ENCODE peak calls at places on chromosomes 5 and 9, in seven cellular contexts. U is mesenchymal stem cell, Z is neuronal stem cell, N is mesendoderm, C is H1, J is H9, L is trophoblast cell. V is an unnamed sample. For H3K4me1, the result is how much of the 10 kb centered on the place peaks cover.

GRCh38 chr9:82923410-82924242 is 139.3 kb downstream of the RASEF start:
- DNase-seq in U (no peak), Z (no peak), N (no peak), C (no peak), J (no peak), L (peak), V (no peak)

GRCh38 chr9:131943397-131943796 is 136.3 kb downstream of the MED27 start:
- DNase-seq in U (no peak), Z (no peak), N (no peak), C (no peak), J (no peak), L (no peak), V (no peak)

GRCh38 chr5:35600591-35600990 is 17.1 kb upstream of the SPEF2 start:
- DNase-seq in U (no peak), Z (no peak), N (peak), C (no peak), J (no peak), L (peak), V (no peak)

GRCh38 chr5:101915559-101915958 is 380.5 kb downstream of the SLCO4C1 start:
- DNase-seq in U (peak), Z (no peak), N (peak), C (no peak), J (no peak), L (peak), V (no peak)

GRCh38 chr5:14908195-14908594 is 36.6 kb upstream of the ANKH start:
- DNase-seq in U (no peak), Z (no peak), N (no peak), C (no peak), J (no peak), L (no peak), V (peak)

GRCh38 chr5:16540421-16540820 is 74.8 kb upstream of the ZNF622 start:
- DNase-seq in U (peak), Z (no peak), N (no peak), C (no peak), J (no peak), L (no peak), V (peak)

GRCh38 chr5:173789031-173789920 is 98.9 kb upstream of the CPEB4 start:
- DNase-seq in U (peak), Z (no peak), N (no peak), C (no peak), J (no peak), L (no peak), V (peak)

GRCh38 chr9:112115955-112116354 is 59.1 kb downstream of the SUSD1 start:
- DNase-seq in U (no peak), Z (no peak), N (no peak), C (no peak), J (no peak), L (peak), V (no peak)

GRCh38 chr9:93821307-93821703 is 133.8 kb downstream of the BARX1 start:
- DNase-seq in U (no peak), Z (no peak), N (no peak), C (no peak), J (no peak), L (no peak), V (no peak)

GRCh38 chr5:133900498-133901270 is 67.7 kb downstream of the C5orf15 start:
- DNase-seq in U (no peak), Z (no peak), N (no peak), C (no peak), J (no peak), L (no peak), V (no peak)

GRCh38 chr9:123282343-123283047 is 14.1 kb upstream of the STRBP start:
- DNase-seq in U (no peak), Z (no peak), N (no peak), C (no peak), J (no peak), L (no peak), V (no peak)

GRCh38 chr5:133730866-133731265 is 118.5 kb upstream of the FSTL4 start:
- DNase-seq in U (no peak), Z (no peak), N (no peak), C (no peak), J (no peak), L (no peak), V (no peak)

GRCh38 chr5:78235289-78235688 is 59.2 kb downstream of the AP3B1 start:
- DNase-seq in U (no peak), Z (no peak), N (no peak), C (no peak), J (no peak), L (no peak), V (peak)

GRCh38 chr5:177027665-177028064 is 5.2 kb downstream of the ZNF346 start:
- DNase-seq in U (no peak), Z (no peak), N (no peak), C (no peak), J (no peak), L (no peak), V (no peak)

GRCh38 chr5:178590141-178590923 is at the start of gene COL23A1:
- DNase-seq in U (peak), Z (peak), N (peak), C (no peak), J (peak), L (peak), V (peak)

DNA sequence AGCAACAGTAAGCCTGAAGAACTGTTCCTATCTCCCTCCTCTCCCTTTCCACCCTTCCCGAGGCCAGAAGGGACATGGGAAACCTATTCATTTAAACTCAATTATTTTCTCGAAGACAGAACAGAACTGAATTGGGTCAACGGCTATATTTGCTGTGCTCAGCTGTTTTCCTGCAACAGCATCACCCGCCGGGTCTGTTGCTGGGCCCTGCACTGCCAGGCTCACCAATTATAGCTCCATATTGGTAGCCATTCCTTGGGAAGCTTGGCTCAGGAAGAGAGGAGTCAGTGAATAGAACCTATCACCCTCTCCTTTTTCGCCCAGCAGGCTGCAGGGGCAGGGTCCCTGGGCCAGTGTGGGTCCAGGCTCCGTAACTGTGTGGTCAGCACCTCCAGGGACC is 78.8 kb downstream of the DAB2IP start:
- DNase-seq in U (no peak), Z (no peak), N (no peak), C (no peak), J (no peak), L (no peak), V (no peak)
- H3K4me1 ChIP-seq in U (under half), Z (under half), N (under half), C (under half), J (under half), L (under half), V (under half)

DNA sequence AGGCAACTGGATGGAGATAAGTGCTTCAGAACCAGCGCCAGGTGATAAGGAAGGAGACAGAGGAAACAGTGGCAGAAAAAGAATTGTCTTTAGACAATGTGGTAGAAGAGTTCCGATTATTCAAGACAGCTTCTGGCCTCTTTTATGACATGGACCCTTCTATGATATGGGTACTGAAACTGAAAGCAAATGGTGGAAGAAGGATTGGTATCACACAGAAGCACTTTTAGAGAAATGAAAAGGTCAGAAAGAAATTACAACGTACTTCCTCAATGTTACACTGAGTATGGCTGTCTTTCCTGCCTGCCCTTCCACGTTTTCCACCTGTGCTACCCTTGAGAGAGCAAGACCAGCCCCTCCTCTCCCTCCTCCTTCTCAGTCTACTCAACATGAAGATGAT is 959.3 kb downstream of the DNAH5 start:
- DNase-seq in U (no peak), Z (no peak), N (no peak), C (no peak), J (no peak), L (no peak), V (no peak)
- H2AK5ac ChIP-seq in U (no peak), Z (no peak), N (no peak), C (no peak), J (no peak), L (no peak), V (no peak)

GRCh38 chr9:95030344-95030743 is 287.2 kb downstream of the FANCC start:
- DNase-seq in U (no peak), Z (no peak), N (no peak), C (no peak), J (no peak), L (no peak), V (no peak)
- H3K4me1 ChIP-seq in U (under half), Z (under half), N (under half), C (under half), J (under half), L (under half), V (under half)

GRCh38 chr5:159166416-159166815 is 42.9 kb downstream of the RNF145 start:
- DNase-seq in U (no peak), Z (no peak), N (no peak), C (no peak), J (no peak), L (no peak), V (no peak)
- H2AK5ac ChIP-seq in U (no peak), Z (no peak), N (no peak), C (no peak), J (no peak), L (no peak), V (no peak)

DNA sequence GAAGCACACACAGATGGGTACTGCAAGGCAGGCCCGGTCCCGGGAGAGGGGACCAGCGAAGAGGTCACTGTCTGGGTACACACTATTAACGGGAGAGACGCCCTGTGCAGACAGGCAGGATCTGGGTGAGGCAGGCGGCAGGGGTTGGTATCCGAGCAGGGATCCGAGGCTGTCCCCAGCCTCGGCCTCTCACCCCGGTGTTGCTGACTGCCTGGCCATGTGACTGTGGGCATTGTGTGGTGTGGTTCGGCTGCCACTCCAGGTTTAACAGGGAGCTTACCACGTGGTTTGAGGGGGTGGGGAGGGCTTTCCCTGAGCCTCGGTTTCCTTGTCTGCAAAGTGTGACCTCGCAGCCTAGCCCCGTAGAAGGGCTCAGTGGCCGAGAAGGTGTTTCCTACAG is 11.1 kb upstream of the RALGDS start:
- DNase-seq in U (no peak), Z (no peak), N (no peak), C (no peak), J (no peak), L (no peak), V (no peak)
- H3K4me1 ChIP-seq in U (under half), Z (under half), N (under half), C (under half), J (under half), L (under half), V (under half)

GRCh38 chr5:174844971-174845370 is 120.6 kb downstream of the MSX2 start:
- DNase-seq in U (no peak), Z (no peak), N (no peak), C (no peak), J (no peak), L (no peak), V (no peak)
- H2AK5ac ChIP-seq in U (no peak), Z (peak), N (no peak), C (no peak), J (no peak), L (no peak), V (no peak)